ENCODE peak calls at places on chromosomes 2 and 18, in seven cellular contexts. C is right lobe of liver, N is spleen, T is body of pancreas, W is transverse colon, S is prostate gland, L is IMR-90. O is an unnamed sample.
A peak's percentile ranks its signal among the peaks of the same experiment; 100 is the strongest.

GRCh38 chr2:84865181-84865783 is 15.6 kb downstream of the TRABD2A start:
- DNase-seq in W (no peak), S (no peak), L (peak; percentile 43), C (no peak), N (no peak), T (no peak), O (no peak)

GRCh38 chr2:71452565-71452964 is 796 bp upstream of the DYSF start:
- DNase-seq in W (no peak), T (no peak), C (peak; percentile 72), L (peak; percentile 38), S (no peak), N (peak; percentile 88), O (peak; percentile 75)

GRCh38 chr2:191180712-191181111 is 29.9 kb upstream of the STAT4 start:
- DNase-seq in L (peak; percentile 42), W (no peak), N (no peak), T (no peak), S (no peak), C (peak; percentile 39), O (no peak)

GRCh38 chr18:36194719-36195315 is 7.5 kb downstream of the MOCOS start:
- DNase-seq in W (no peak), T (no peak), C (no peak), N (no peak), L (no peak), S (no peak), O (no peak)

GRCh38 chr2:108304975-108305374 is 16.3 kb downstream of the SULT1C2 start:
- DNase-seq in C (no peak), N (no peak), T (no peak), L (no peak), W (no peak), S (no peak), O (no peak)

GRCh38 chr2:148745151-148745851 is 100.8 kb downstream of the EPC2 start:
- DNase-seq in L (peak; percentile 50), W (no peak), C (no peak), N (no peak), T (no peak), S (no peak), O (no peak)

GRCh38 chr2:113784823-113785744 is 28.6 kb upstream of the SLC35F5 start:
- DNase-seq in C (no peak), S (no peak), T (peak; percentile 51), L (no peak), W (no peak), N (no peak), O (no peak)

GRCh38 chr2:191499874-191500565 is 177.9 kb upstream of the NABP1 start:
- DNase-seq in S (no peak), W (no peak), C (no peak), L (peak; percentile 57), T (no peak), N (no peak), O (no peak)

GRCh38 chr2:68764041-68764780 is 29.6 kb downstream of the ARHGAP25 start:
- DNase-seq in L (peak; percentile 41), N (no peak), W (no peak), T (no peak), C (no peak), S (no peak), O (no peak)

GRCh38 chr2:142586693-142587432 is 290.6 kb upstream of the KYNU start:
- DNase-seq in W (no peak), L (no peak), S (no peak), T (peak; percentile 9), N (peak; percentile 60), C (peak; percentile 51), O (no peak)

GRCh38 chr2:28327596-28327962 is 65.1 kb upstream of the FOSL2 start:
- DNase-seq in W (no peak), T (no peak), C (no peak), S (no peak), L (no peak), N (no peak), O (no peak)

GRCh38 chr2:66584011-66584410 is 149.1 kb downstream of the MEIS1 start:
- DNase-seq in L (no peak), S (no peak), C (no peak), N (no peak), T (peak; percentile 58), W (no peak), O (no peak)

GRCh38 chr18:55287935-55288868 is 299.8 kb downstream of the TCF4 start:
- DNase-seq in T (no peak), S (no peak), W (no peak), N (no peak), C (no peak), L (no peak), O (no peak)

GRCh38 chr2:22281033-22281432 is 1103.9 kb upstream of the KLHL29 start:
- DNase-seq in T (no peak), C (no peak), N (no peak), S (no peak), W (no peak), L (peak; percentile 91), O (no peak)

GRCh38 chr2:232541961-232542714 is 2.6 kb downstream of the CHRNG start:
- DNase-seq in C (no peak), T (no peak), S (no peak), W (no peak), N (no peak), L (no peak), O (no peak)

GRCh38 chr2:64524604-64525322 is 635 bp downstream of the AFTPH start:
- DNase-seq in S (peak; percentile 22), L (peak; percentile 7), W (peak; percentile 38), N (no peak), C (no peak), T (peak; percentile 42), O (no peak)

GRCh38 chr2:64523667-64524603 is at the start of gene AFTPH:
- DNase-seq in T (peak; percentile 99), S (peak; percentile 99), C (peak; percentile 100), W (peak; percentile 99), L (peak; percentile 98), N (peak; percentile 100), O (peak; percentile 98)

GRCh38 chr2:64526034-64526433 is 1.9 kb downstream of the AFTPH start:
- DNase-seq in W (no peak), C (no peak), T (no peak), L (no peak), N (no peak), S (no peak), O (no peak)

GRCh38 chr2:64522843-64523428 is 1.2 kb upstream of the AFTPH start:
- DNase-seq in W (peak; percentile 75), L (peak; percentile 87), S (peak; percentile 69), C (peak; percentile 41), N (no peak), T (peak; percentile 82), O (peak; percentile 46)

GRCh38 chr2:64525323-64525625 is 1.1 kb downstream of the AFTPH start:
- DNase-seq in T (no peak), W (peak; percentile 11), N (no peak), C (no peak), L (peak; percentile 16), S (no peak), O (no peak)
- TF ChIP-seq POLR2A in T (no peak), W (no peak), N (no peak), C (peak; percentile 20), L (no peak), S (no peak), O (no peak)

GRCh38 chr2:130300258-130300969 is 42.3 kb upstream of the IMP4 start:
- DNase-seq in W (no peak), C (no peak), S (no peak), N (peak; percentile 48), L (no peak), T (no peak), O (no peak)
- TF ChIP-seq POLR2A in W (no peak), C (no peak), S (no peak), N (no peak), L (no peak), T (no peak), O (no peak)

DNA sequence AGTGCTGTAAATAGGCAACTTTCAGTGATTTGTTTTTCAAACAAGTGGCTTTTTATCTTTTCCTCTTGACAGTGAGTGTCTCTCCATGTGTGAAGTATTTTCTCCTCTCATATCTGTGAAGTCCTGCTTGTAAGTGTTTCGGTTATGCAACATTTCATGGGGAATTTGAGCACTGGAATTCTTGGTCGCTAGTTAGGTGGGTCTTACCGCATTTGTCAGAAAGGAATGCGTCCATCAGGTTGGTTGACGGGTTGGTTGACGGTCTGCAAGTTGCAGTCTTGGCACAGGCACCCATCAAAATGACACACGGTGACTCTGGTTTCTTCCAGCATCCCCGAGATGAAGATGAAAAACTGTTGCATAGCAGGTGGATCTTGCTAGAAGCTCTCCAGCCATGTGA is 109.8 kb downstream of the AGAP1 start:
- DNase-seq in C (no peak), W (no peak), T (no peak), N (no peak), S (no peak), L (no peak), O (no peak)
- TF ChIP-seq POLR2A in C (no peak), W (no peak), T (no peak), N (no peak), S (no peak), L (no peak), O (no peak)

DNA sequence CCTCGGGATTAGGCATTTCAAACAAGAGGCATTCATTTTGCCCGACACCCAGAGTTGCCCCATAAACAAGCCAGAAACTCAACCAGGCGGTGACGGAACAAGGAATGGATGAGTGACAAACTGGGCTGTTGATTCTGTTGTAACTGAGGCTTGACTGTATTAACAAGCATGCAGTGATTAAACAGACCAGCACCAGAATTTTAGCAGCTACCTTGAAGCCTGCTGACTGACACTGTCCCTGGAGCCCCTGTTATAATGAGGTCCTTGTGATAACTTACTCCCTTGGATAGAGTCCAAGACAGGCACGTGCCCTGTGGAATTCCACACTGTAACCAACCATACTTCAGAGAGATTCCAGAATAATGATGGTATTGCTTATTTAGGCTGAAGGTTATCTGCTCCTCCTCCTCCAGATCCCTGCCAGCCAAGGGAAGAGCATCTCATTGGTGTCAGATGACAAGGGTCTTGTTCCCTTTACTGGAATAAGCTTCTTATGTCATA is 97.1 kb upstream of the RMDN2 start:
- DNase-seq in S (no peak), C (no peak), N (no peak), T (no peak), W (no peak), L (peak; percentile 89), O (peak; percentile 19)
- TF ChIP-seq POLR2A in S (no peak), C (no peak), N (no peak), T (no peak), W (no peak), L (no peak), O (no peak)